ENCODE peak calls at places on chromosomes 3 and 15, in five cellular contexts. S is adipocyte, Q is MM.1S, K is breast epithelium, O is heart right ventricle. R is an unnamed sample. For H3K4me1 and H3K36me3, the result is how much of the 10 kb centered on the place peaks cover.

GRCh38 chr15:92074161-92074560 is 220.7 kb downstream of the SLCO3A1 start:
- DNase-seq in S (no peak), Q (no peak), K (no peak), O (no peak), R (no peak)

GRCh38 chr3:43759297-43759782 is 68.6 kb downstream of the ABHD5 start:
- DNase-seq in S (peak), Q (no peak), K (no peak), O (peak), R (peak)

GRCh38 chr3:115085197-115085865 is 61.8 kb downstream of the ZBTB20 start:
- DNase-seq in S (no peak), Q (no peak), K (no peak), O (no peak), R (no peak)

GRCh38 chr15:44296625-44297524 is 8.4 kb downstream of the GOLM2 start:
- DNase-seq in S (peak), Q (no peak), K (no peak), O (no peak), R (peak)

GRCh38 chr3:146504546-146505197 is 35.3 kb upstream of the PLSCR2 start:
- DNase-seq in S (no peak), Q (no peak), K (no peak), O (no peak), R (no peak)

GRCh38 chr15:92277776-92278175 is 115.9 kb upstream of the ST8SIA2 start:
- DNase-seq in S (peak), Q (peak), K (no peak), O (peak), R (peak)

GRCh38 chr3:192812736-192813383 is 85.5 kb upstream of the FGF12 start:
- DNase-seq in S (peak), Q (peak), K (no peak), O (no peak), R (peak)

GRCh38 chr15:73915085-73915484 is 11.2 kb upstream of the LOXL1 start:
- DNase-seq in S (peak), Q (no peak), K (no peak), O (no peak), R (no peak)

GRCh38 chr3:66998899-66999235 is 760 bp downstream of the KBTBD8 start:
- DNase-seq in S (no peak), Q (no peak), K (no peak), O (no peak), R (no peak)

GRCh38 chr3:19348500-19348899 is 200.2 kb downstream of the KCNH8 start:
- DNase-seq in S (no peak), Q (no peak), K (no peak), O (no peak), R (no peak)

GRCh38 chr15:51024735-51025453 is 69.8 kb downstream of the TNFAIP8L3 start:
- DNase-seq in S (no peak), Q (no peak), K (no peak), O (no peak), R (peak)

GRCh38 chr15:81103857-81104256 is 30.2 kb upstream of the CFAP161 start:
- DNase-seq in S (no peak), Q (no peak), K (no peak), O (no peak), R (no peak)
- H3K4me1 ChIP-seq in S (under half), Q (under half), K (under half), O (under half), R (under half)

DNA sequence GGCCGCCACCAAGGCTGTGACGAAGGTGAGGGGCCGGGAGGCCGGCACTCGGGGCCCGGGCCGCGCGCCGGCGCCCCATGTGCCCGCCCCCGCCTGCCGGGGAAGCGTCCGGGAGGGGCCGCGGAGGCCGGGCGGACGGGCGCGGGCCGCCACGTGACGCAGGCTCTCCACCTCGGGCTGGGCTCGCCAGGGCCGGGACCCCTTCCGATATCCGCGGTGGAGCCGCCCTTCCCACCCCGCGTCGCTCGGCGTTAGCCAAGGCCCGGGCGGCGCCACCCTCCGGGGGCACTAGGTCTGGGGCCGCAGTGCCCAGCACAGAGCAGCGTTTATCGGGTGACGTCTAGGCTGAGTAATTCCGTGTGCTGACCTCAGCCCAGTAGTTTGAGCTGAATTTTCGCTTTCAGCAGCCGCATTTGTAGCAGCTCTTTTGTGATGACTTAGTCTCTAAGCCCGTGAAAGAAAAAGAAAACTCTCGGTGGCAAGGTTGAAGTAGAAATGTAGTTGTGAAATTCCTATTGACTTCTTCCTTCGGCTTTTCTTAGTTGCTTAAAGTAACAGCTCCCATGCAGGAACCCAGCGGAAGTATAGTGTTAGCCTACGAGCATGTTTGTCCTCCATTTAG is 885 bp downstream of the CDV3 start:
- DNase-seq in S (peak), Q (peak), K (peak), O (peak), R (peak)
- H3K36me3 ChIP-seq in S (under half), Q (under half), K (under half), O (under half), R (under half)

GRCh38 chr3:49025793-49026520 is 3.2 kb downstream of the IMPDH2 start:
- DNase-seq in S (no peak), Q (no peak), K (no peak), O (no peak), R (no peak)
- H3K4me1 ChIP-seq in S (under half), Q (half or more), K (under half), O (under half), R (under half)

DNA sequence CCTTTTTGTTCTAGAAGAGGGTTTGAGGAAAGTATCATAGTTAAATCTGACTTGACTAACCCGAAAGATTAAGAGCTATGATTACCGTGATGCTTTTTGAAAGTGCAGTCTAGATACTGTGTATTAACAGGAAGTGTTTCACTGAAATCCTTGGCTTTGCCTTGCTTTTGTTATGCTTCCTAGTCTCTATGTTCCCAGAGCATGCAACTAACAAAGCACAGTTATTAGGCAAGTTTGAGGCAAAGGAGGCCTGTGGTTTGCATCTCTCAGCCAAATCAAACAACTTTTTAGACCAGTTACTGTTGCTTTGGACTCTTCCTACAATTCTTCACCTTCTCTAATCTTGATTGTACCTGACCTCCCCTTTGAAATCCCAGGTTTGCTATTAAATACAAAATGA is 3.9 kb downstream of the LXN start:
- DNase-seq in S (peak), Q (no peak), K (no peak), O (no peak), R (peak)
- H3K36me3 ChIP-seq in S (half or more), Q (under half), K (under half), O (half or more), R (under half)